ENCODE peak calls at places on chromosome 4, in six cellular contexts. J is body of pancreas; V is fibroblast of the aortic adventitia; S is HL-60; A is CD8-positive, alpha-beta T cell; I is sigmoid colon. O is an unnamed sample.

GRCh38 chr4:24476209-24476781 is 108.1 kb downstream of the DHX15 start:
- DNase-seq in J (no peak), V (peak), S (no peak), A (no peak), I (no peak), O (peak)

GRCh38 chr4:40403079-40403478 is 67.9 kb downstream of the CHRNA9 start:
- DNase-seq in J (no peak), V (no peak), S (no peak), A (no peak), I (no peak), O (no peak)

GRCh38 chr4:185128272-185129119 is 14.6 kb upstream of the SLC25A4 start:
- DNase-seq in J (peak), V (no peak), S (no peak), A (no peak), I (no peak), O (no peak)

GRCh38 chr4:52407545-52407944 is 251.6 kb downstream of the USP46 start:
- DNase-seq in J (no peak), V (no peak), S (no peak), A (no peak), I (no peak), O (peak)

GRCh38 chr4:145530662-145531061 is 49.0 kb downstream of the SMAD1 start:
- DNase-seq in J (no peak), V (no peak), S (no peak), A (no peak), I (no peak), O (no peak)

GRCh38 chr4:12723849-12724447 is 760.2 kb downstream of the RAB28 start:
- DNase-seq in J (no peak), V (peak), S (no peak), A (no peak), I (no peak), O (no peak)

GRCh38 chr4:119632216-119632615 is 3.6 kb upstream of the PDE5A start:
- DNase-seq in J (no peak), V (peak), S (no peak), A (no peak), I (no peak), O (peak)

GRCh38 chr4:87188063-87188462 is 32.4 kb downstream of the KLHL8 start:
- DNase-seq in J (no peak), V (peak), S (no peak), A (no peak), I (no peak), O (peak)

GRCh38 chr4:2256781-2257191 is 5.1 kb downstream of the MXD4 start:
- DNase-seq in J (peak), V (no peak), S (no peak), A (no peak), I (peak), O (no peak)

GRCh38 chr4:186792994-186793393 is 69.3 kb upstream of the FAT1 start:
- DNase-seq in J (no peak), V (peak), S (no peak), A (no peak), I (no peak), O (peak)

DNA sequence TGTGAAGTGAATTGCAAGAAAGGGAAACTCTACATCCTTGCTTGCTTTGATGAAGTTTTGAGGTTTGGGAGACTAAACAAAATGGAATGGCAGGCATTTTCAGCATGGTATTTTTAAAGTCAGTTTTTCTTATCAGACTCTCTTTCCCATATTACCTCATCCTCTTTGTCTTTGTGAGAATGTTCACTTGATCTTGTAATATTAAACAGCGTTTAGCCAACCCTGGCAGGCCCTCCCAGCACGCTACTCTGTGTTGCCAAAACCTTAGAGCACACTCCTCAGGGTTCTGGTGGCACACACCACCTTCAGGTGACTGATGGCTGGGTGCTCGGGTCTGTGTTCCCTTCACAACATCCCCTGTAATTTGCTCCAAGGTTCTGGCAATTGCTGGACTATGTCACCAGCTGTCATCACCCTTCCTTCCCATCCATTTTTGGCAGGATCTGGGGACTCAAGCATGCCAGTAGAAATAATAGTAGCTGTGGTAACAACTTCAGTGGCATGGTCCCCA is 273.3 kb downstream of the DCTD start:
- DNase-seq in J (no peak), V (peak), S (no peak), A (no peak), I (no peak), O (peak)
- H3K4me3 ChIP-seq in J (no peak), V (no peak), S (no peak), A (no peak), I (no peak), O (no peak)

GRCh38 chr4:153467897-153468262 is 1.7 kb downstream of the TMEM131L start:
- DNase-seq in J (no peak), V (peak), S (peak), A (no peak), I (no peak), O (no peak)
- H3K4me3 ChIP-seq in J (peak), V (peak), S (peak), A (peak), I (peak), O (peak)

GRCh38 chr4:7629855-7630254 is 195.1 kb upstream of the PSAPL1 start:
- DNase-seq in J (no peak), V (no peak), S (no peak), A (no peak), I (no peak), O (no peak)

GRCh38 chr4:7631288-7631633 is 196.5 kb upstream of the PSAPL1 start:
- DNase-seq in J (no peak), V (no peak), S (no peak), A (no peak), I (no peak), O (no peak)

GRCh38 chr4:7632971-7633370 is 198.2 kb upstream of the PSAPL1 start:
- DNase-seq in J (no peak), V (no peak), S (no peak), A (no peak), I (no peak), O (no peak)

GRCh38 chr4:7632341-7632740 is 197.6 kb upstream of the PSAPL1 start:
- DNase-seq in J (no peak), V (no peak), S (no peak), A (no peak), I (no peak), O (no peak)

GRCh38 chr4:7630559-7631287 is 196.0 kb upstream of the PSAPL1 start:
- DNase-seq in J (no peak), V (peak), S (no peak), A (no peak), I (no peak), O (peak)
- H3K4me3 ChIP-seq in J (no peak), V (peak), S (no peak), A (no peak), I (peak), O (peak)

DNA sequence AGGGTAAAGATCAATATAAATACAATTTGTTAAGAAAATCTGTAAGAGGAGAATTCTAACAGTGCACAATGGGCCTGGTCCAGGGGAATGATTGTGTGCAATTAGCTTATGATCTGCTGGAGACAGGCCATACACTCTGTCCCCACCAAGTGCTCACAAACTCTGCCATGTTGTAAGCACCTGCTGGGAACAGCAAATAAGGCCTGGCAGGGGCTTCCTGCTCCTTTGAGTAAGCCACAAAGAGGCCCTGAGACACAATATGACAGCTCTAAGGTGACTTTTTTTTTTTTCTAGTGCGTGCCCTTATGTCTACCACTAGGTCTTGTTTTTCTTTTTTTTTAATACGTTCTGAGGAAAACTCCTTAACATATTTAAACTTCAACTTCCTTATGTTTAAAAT is 866.3 kb upstream of the PCDH7 start:
- DNase-seq in J (no peak), V (no peak), S (no peak), A (no peak), I (no peak), O (no peak)
- H3K4me3 ChIP-seq in J (no peak), V (no peak), S (no peak), A (no peak), I (no peak), O (no peak)

DNA sequence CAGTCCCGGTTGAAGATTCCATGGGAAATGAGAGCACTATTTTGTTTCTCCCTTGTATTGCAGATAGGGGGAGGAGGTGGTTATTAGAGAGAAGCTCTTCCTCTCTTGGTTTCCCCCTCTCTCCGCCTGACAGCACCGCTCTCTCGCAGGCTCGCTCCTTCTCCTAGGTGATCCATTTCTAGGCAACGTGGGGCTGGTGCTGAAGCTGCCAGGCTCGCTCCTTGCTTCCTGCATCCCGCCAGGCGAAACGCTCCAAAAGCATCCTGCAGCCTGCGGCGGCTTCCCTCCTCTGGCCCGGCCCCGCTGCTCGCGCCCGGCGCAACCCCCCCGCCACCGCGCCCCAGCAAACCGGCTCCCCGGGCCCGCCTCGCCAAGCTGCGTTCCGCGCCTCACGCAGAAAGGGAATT is at the start of gene GRID2:
- DNase-seq in J (no peak), V (peak), S (no peak), A (no peak), I (no peak), O (no peak)
- H3K4me3 ChIP-seq in J (no peak), V (peak), S (no peak), A (no peak), I (peak), O (no peak)

DNA sequence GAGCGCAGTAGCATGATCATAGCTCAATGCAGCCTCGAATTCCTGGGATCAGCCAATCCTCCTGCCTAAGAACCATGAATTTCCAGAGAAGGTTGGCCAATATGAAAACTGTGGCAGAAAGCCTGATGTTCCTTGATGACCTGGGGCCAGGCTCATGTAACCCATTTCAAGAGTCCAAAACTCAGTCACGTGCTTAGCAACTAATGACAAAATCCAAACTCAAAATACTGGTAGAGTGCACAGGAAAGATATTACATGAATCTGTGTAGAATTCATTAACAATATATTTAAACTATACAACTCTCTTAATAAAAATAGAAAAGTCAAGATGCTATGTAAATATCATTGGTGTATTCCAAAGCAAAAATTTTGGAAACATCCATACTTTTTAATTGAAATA is 265.7 kb upstream of the NDST3 start:
- DNase-seq in J (no peak), V (no peak), S (no peak), A (no peak), I (no peak), O (no peak)
- H3K4me3 ChIP-seq in J (no peak), V (no peak), S (no peak), A (no peak), I (no peak), O (no peak)